ENCODE peak calls at places on chromosomes 7 and 10, in five cellular contexts. V is psoas muscle, Z is OCI-LY7, P is fibroblast of lung, L is fibroblast of mammary gland. B is an unnamed sample.

GRCh38 chr7:919924-920341 is 34.5 kb downstream of the ADAP1 start:
- DNase-seq in V (peak; percentile 39), Z (no peak), P (no peak), L (no peak), B (no peak)

GRCh38 chr7:113071465-113071864 is 15.2 kb downstream of the GPR85 start:
- DNase-seq in V (no peak), Z (peak; percentile 2), P (peak; percentile 84), L (peak; percentile 67), B (peak; percentile 34)

GRCh38 chr7:117834983-117835664 is 38.1 kb downstream of the CTTNBP2 start:
- DNase-seq in V (no peak), Z (no peak), P (no peak), L (no peak), B (no peak)

GRCh38 chr7:78063758-78064157 is 265.2 kb downstream of the PHTF2 start:
- DNase-seq in V (no peak), Z (no peak), P (no peak), L (no peak), B (no peak)

GRCh38 chr10:133025558-133026090 is 62.1 kb upstream of the ADGRA1 start:
- DNase-seq in V (no peak), Z (no peak), P (no peak), L (no peak), B (no peak)

GRCh38 chr10:99394256-99394655 is 36.2 kb downstream of the GOT1 start:
- DNase-seq in V (no peak), Z (no peak), P (no peak), L (no peak), B (no peak)

GRCh38 chr7:47441796-47442744 is 139.8 kb downstream of the TNS3 start:
- DNase-seq in V (no peak), Z (no peak), P (no peak), L (no peak), B (peak; percentile 23)

GRCh38 chr7:41702635-41703371 is at the start of gene INHBA:
- DNase-seq in V (no peak), Z (no peak), P (peak; percentile 88), L (peak; percentile 95), B (peak; percentile 83)

GRCh38 chr10:100186253-100186780 is 488 bp upstream of the ERLIN1 start:
- DNase-seq in V (peak; percentile 64), Z (no peak), P (peak; percentile 60), L (peak; percentile 65), B (no peak)

GRCh38 chr7:39910108-39910869 is 39.8 kb upstream of the CDK13 start:
- DNase-seq in V (peak; percentile 59), Z (no peak), P (peak; percentile 12), L (peak; percentile 58), B (peak; percentile 18)

GRCh38 chr10:63702107-63702506 is 180.9 kb downstream of the REEP3 start:
- DNase-seq in V (no peak), Z (no peak), P (no peak), L (peak; percentile 51), B (no peak)

GRCh38 chr10:131049051-131049450 is 262.5 kb downstream of the TCERG1L start:
- DNase-seq in V (no peak), Z (no peak), P (no peak), L (no peak), B (no peak)
- H3K4me3 ChIP-seq in V (no peak overlapping the region), Z (no peak overlapping the region), P (no peak overlapping the region), L (no peak overlapping the region), B (no peak overlapping the region)

GRCh38 chr10:11005626-11006427 is 11.8 kb upstream of the CELF2 start:
- DNase-seq in V (no peak), Z (no peak), P (no peak), L (no peak), B (no peak)
- TF ChIP-seq CTCF in V (no peak), Z (no peak), P (no peak), L (no peak), B (no peak)

GRCh38 chr7:120398284-120399000 is 125.5 kb downstream of the KCND2 start:
- DNase-seq in V (no peak), Z (no peak), P (no peak), L (no peak), B (no peak)
- H3K4me3 ChIP-seq in V (no peak overlapping the region), Z (no peak overlapping the region), P (no peak overlapping the region), L (no peak overlapping the region), B (no peak overlapping the region)

DNA sequence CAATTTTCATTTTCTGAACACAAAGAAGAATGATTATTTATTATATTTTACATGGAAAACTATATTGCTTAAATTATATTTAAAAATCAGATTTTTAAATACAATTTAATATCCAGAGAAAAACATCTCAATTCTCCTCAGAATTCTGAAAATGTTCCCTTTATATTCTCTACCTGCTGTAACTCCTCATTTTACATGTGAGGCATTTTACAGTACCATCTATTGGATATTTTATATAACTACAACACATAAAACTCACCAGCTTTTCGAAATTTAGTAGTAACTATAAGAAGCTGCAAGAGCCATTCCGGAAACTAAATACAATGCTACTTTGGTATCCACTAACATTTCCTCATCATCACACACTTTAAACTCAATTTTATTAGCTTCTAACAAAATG is 264.6 kb downstream of the DGKB start:
- DNase-seq in V (no peak), Z (no peak), P (peak; percentile 9), L (peak; percentile 11), B (peak; percentile 6)
- TF ChIP-seq CTCF in V (no peak), Z (no peak), P (no peak), L (peak; percentile 20), B (no peak)

B was measured in astrocyte of the spinal cord.